ENCODE peak calls at places on chromosomes 16 and 17, in seven cellular contexts. One of them, this sample, is unnamed.

GRCh38 chr16:31206776-31207175 is 4.2 kb upstream of the PYCARD start:
- DNase-seq in BE2C: no peak
- DNase-seq in effector memory CD4-positive, alpha-beta T cell: no peak
- DNase-seq in AG10803: no peak
- DNase-seq in heart right ventricle: no peak
- DNase-seq in tibial artery: no peak
- DNase-seq in testis: peak
- DNase-seq in this sample: no peak

GRCh38 chr17:35214192-35214591 is 20.0 kb upstream of the SLC35G3 start:
- DNase-seq in BE2C: no peak
- DNase-seq in effector memory CD4-positive, alpha-beta T cell: peak
- DNase-seq in AG10803: no peak
- DNase-seq in heart right ventricle: no peak
- DNase-seq in tibial artery: no peak
- DNase-seq in testis: no peak
- DNase-seq in this sample: no peak

GRCh38 chr16:55898592-55898991 is 23.4 kb upstream of the CES5A start:
- DNase-seq in BE2C: no peak
- DNase-seq in effector memory CD4-positive, alpha-beta T cell: no peak
- DNase-seq in AG10803: no peak
- DNase-seq in heart right ventricle: no peak
- DNase-seq in tibial artery: no peak
- DNase-seq in testis: no peak
- DNase-seq in this sample: no peak

GRCh38 chr16:20870122-20870521 is 30.0 kb downstream of the DCUN1D3 start:
- DNase-seq in BE2C: no peak
- DNase-seq in effector memory CD4-positive, alpha-beta T cell: no peak
- DNase-seq in AG10803: no peak
- DNase-seq in heart right ventricle: no peak
- DNase-seq in tibial artery: no peak
- DNase-seq in testis: no peak
- DNase-seq in this sample: no peak

GRCh38 chr16:49280022-49280741 is 1.5 kb downstream of the CBLN1 start:
- DNase-seq in BE2C: no peak
- DNase-seq in effector memory CD4-positive, alpha-beta T cell: no peak
- DNase-seq in AG10803: no peak
- DNase-seq in heart right ventricle: no peak
- DNase-seq in tibial artery: no peak
- DNase-seq in testis: peak
- DNase-seq in this sample: no peak

GRCh38 chr17:82449883-82450356 is 632 bp downstream of the CYBC1 start:
- DNase-seq in BE2C: no peak
- DNase-seq in effector memory CD4-positive, alpha-beta T cell: no peak
- DNase-seq in AG10803: no peak
- DNase-seq in heart right ventricle: no peak
- DNase-seq in tibial artery: no peak
- DNase-seq in testis: no peak
- DNase-seq in this sample: no peak

GRCh38 chr16:13793788-13794461 is 126.0 kb upstream of the ERCC4 start:
- DNase-seq in BE2C: no peak
- DNase-seq in effector memory CD4-positive, alpha-beta T cell: no peak
- DNase-seq in AG10803: no peak
- DNase-seq in heart right ventricle: peak
- DNase-seq in tibial artery: peak
- DNase-seq in testis: no peak
- DNase-seq in this sample: no peak

GRCh38 chr17:6534846-6535514 is 21.4 kb downstream of the PITPNM3 start:
- DNase-seq in BE2C: no peak
- DNase-seq in effector memory CD4-positive, alpha-beta T cell: no peak
- DNase-seq in AG10803: no peak
- DNase-seq in heart right ventricle: no peak
- DNase-seq in tibial artery: no peak
- DNase-seq in testis: peak
- DNase-seq in this sample: no peak

GRCh38 chr17:46873941-46874645 is 22.7 kb downstream of the WNT9B start:
- DNase-seq in BE2C: peak
- DNase-seq in effector memory CD4-positive, alpha-beta T cell: no peak
- DNase-seq in AG10803: no peak
- DNase-seq in heart right ventricle: no peak
- DNase-seq in tibial artery: no peak
- DNase-seq in testis: no peak
- DNase-seq in this sample: no peak

GRCh38 chr16:22318690-22319358 is 21.6 kb downstream of the POLR3E start:
- DNase-seq in BE2C: peak
- DNase-seq in effector memory CD4-positive, alpha-beta T cell: peak
- DNase-seq in AG10803: peak
- DNase-seq in heart right ventricle: no peak
- DNase-seq in tibial artery: no peak
- DNase-seq in testis: peak
- DNase-seq in this sample: peak

GRCh38 chr16:25063102-25063501 is 47.9 kb upstream of the ARHGAP17 start:
- DNase-seq in BE2C: no peak
- DNase-seq in effector memory CD4-positive, alpha-beta T cell: no peak
- DNase-seq in AG10803: no peak
- DNase-seq in heart right ventricle: no peak
- DNase-seq in tibial artery: no peak
- DNase-seq in testis: peak
- DNase-seq in this sample: no peak

GRCh38 chr17:78996781-78997201 is 12.8 kb downstream of the CANT1 start:
- DNase-seq in BE2C: no peak
- DNase-seq in effector memory CD4-positive, alpha-beta T cell: no peak
- DNase-seq in AG10803: no peak
- DNase-seq in heart right ventricle: no peak
- DNase-seq in tibial artery: peak
- DNase-seq in testis: peak
- DNase-seq in this sample: no peak

GRCh38 chr17:4476017-4476416 is 22.7 kb upstream of the SPNS2 start:
- DNase-seq in BE2C: no peak
- DNase-seq in effector memory CD4-positive, alpha-beta T cell: no peak
- DNase-seq in AG10803: no peak
- DNase-seq in heart right ventricle: no peak
- DNase-seq in tibial artery: no peak
- DNase-seq in testis: no peak
- DNase-seq in this sample: no peak

GRCh38 chr16:71424626-71425025 is 17.2 kb downstream of the TLE7 start:
- DNase-seq in BE2C: no peak
- DNase-seq in effector memory CD4-positive, alpha-beta T cell: no peak
- DNase-seq in AG10803: no peak
- DNase-seq in heart right ventricle: no peak
- DNase-seq in tibial artery: no peak
- DNase-seq in testis: no peak
- DNase-seq in this sample: no peak

GRCh38 chr17:76925333-76925935 is 57.2 kb downstream of the MGAT5B start:
- DNase-seq in BE2C: peak
- DNase-seq in effector memory CD4-positive, alpha-beta T cell: no peak
- DNase-seq in AG10803: no peak
- DNase-seq in heart right ventricle: peak
- DNase-seq in tibial artery: no peak
- DNase-seq in testis: no peak
- DNase-seq in this sample: no peak

GRCh38 chr16:75288596-75289120 is 37.2 kb upstream of the BCAR1 start:
- DNase-seq in BE2C: no peak
- DNase-seq in effector memory CD4-positive, alpha-beta T cell: peak
- DNase-seq in AG10803: no peak
- DNase-seq in heart right ventricle: no peak
- DNase-seq in tibial artery: no peak
- DNase-seq in testis: no peak
- DNase-seq in this sample: peak

GRCh38 chr17:78820122-78820792 is 20.4 kb downstream of the USP36 start:
- DNase-seq in BE2C: peak
- DNase-seq in effector memory CD4-positive, alpha-beta T cell: no peak
- DNase-seq in AG10803: no peak
- DNase-seq in heart right ventricle: no peak
- DNase-seq in tibial artery: no peak
- DNase-seq in testis: no peak
- DNase-seq in this sample: no peak

GRCh38 chr16:68086336-68086821 is 1.2 kb downstream of the NFATC3 start:
- DNase-seq in BE2C: no peak
- DNase-seq in effector memory CD4-positive, alpha-beta T cell: no peak
- DNase-seq in AG10803: peak
- DNase-seq in heart right ventricle: no peak
- DNase-seq in tibial artery: no peak
- DNase-seq in testis: no peak
- DNase-seq in this sample: no peak

GRCh38 chr17:64938925-64939474 is 19.7 kb upstream of the LRRC37A3 start:
- DNase-seq in BE2C: peak
- DNase-seq in effector memory CD4-positive, alpha-beta T cell: no peak
- DNase-seq in AG10803: peak
- DNase-seq in heart right ventricle: peak
- DNase-seq in tibial artery: peak
- DNase-seq in testis: peak
- DNase-seq in this sample: no peak

GRCh38 chr17:82350182-82351030 is 8.6 kb upstream of the TEX19 start:
- DNase-seq in BE2C: peak
- DNase-seq in effector memory CD4-positive, alpha-beta T cell: no peak
- DNase-seq in AG10803: peak
- DNase-seq in heart right ventricle: no peak
- DNase-seq in tibial artery: no peak
- DNase-seq in testis: no peak
- DNase-seq in this sample: no peak

GRCh38 chr17:45043813-45044540 is 7.5 kb downstream of the DCAKD start:
- DNase-seq in BE2C: no peak
- DNase-seq in effector memory CD4-positive, alpha-beta T cell: no peak
- DNase-seq in AG10803: no peak
- DNase-seq in heart right ventricle: no peak
- DNase-seq in tibial artery: no peak
- DNase-seq in testis: no peak
- DNase-seq in this sample: no peak

GRCh38 chr17:71970312-71970711 is 150.5 kb upstream of the SOX9 start:
- DNase-seq in BE2C: no peak
- DNase-seq in effector memory CD4-positive, alpha-beta T cell: no peak
- DNase-seq in AG10803: no peak
- DNase-seq in heart right ventricle: no peak
- DNase-seq in tibial artery: no peak
- DNase-seq in testis: no peak
- DNase-seq in this sample: no peak

GRCh38 chr17:71966055-71966454 is 154.8 kb upstream of the SOX9 start:
- DNase-seq in BE2C: no peak
- DNase-seq in effector memory CD4-positive, alpha-beta T cell: no peak
- DNase-seq in AG10803: no peak
- DNase-seq in heart right ventricle: no peak
- DNase-seq in tibial artery: no peak
- DNase-seq in testis: no peak
- DNase-seq in this sample: no peak

GRCh38 chr17:71974051-71974450 is 146.8 kb upstream of the SOX9 start:
- DNase-seq in BE2C: no peak
- DNase-seq in effector memory CD4-positive, alpha-beta T cell: no peak
- DNase-seq in AG10803: no peak
- DNase-seq in heart right ventricle: no peak
- DNase-seq in tibial artery: no peak
- DNase-seq in testis: no peak
- DNase-seq in this sample: no peak

GRCh38 chr17:71966459-71967313 is 154.1 kb upstream of the SOX9 start:
- DNase-seq in BE2C: no peak
- DNase-seq in effector memory CD4-positive, alpha-beta T cell: no peak
- DNase-seq in AG10803: no peak
- DNase-seq in heart right ventricle: peak
- DNase-seq in tibial artery: peak
- DNase-seq in testis: no peak
- DNase-seq in this sample: no peak

GRCh38 chr17:71969500-71969899 is 151.3 kb upstream of the SOX9 start:
- DNase-seq in BE2C: no peak
- DNase-seq in effector memory CD4-positive, alpha-beta T cell: no peak
- DNase-seq in AG10803: no peak
- DNase-seq in heart right ventricle: no peak
- DNase-seq in tibial artery: no peak
- DNase-seq in testis: no peak
- DNase-seq in this sample: no peak
- H3K4me3 ChIP-seq in BE2C: no peak
- H3K4me3 ChIP-seq in effector memory CD4-positive, alpha-beta T cell: no peak
- H3K4me3 ChIP-seq in AG10803: no peak
- H3K4me3 ChIP-seq in heart right ventricle: no peak
- H3K4me3 ChIP-seq in tibial artery: no peak
- H3K4me3 ChIP-seq in testis: no peak
- H3K4me3 ChIP-seq in this sample: no peak

DNA sequence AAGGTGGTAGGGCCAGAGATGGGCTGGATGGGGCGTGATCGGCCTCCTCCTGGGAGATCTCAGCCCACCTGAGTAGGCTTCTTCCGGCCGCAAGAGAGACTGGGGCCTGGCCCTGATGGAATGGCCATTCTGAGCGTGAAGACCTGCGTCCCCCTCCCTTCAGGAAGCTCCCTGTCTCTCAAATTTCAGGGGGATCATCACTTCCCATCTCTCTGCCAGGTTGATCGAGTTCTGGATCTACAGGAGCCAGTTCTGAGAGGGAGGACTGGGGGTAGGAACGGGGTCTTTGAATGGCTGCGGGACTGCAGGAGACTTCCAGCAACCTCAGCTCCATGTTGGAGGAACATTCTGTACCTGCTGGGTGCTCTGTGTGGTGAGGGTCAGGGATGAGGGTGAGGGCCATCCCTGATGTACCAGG is 9.3 kb upstream of the GSDMA start:
- DNase-seq in BE2C: no peak
- DNase-seq in effector memory CD4-positive, alpha-beta T cell: no peak
- DNase-seq in AG10803: no peak
- DNase-seq in heart right ventricle: no peak
- DNase-seq in tibial artery: no peak
- DNase-seq in testis: no peak
- DNase-seq in this sample: no peak
- H3K4me3 ChIP-seq in BE2C: peak
- H3K4me3 ChIP-seq in effector memory CD4-positive, alpha-beta T cell: peak
- H3K4me3 ChIP-seq in AG10803: peak
- H3K4me3 ChIP-seq in heart right ventricle: peak
- H3K4me3 ChIP-seq in tibial artery: peak
- H3K4me3 ChIP-seq in testis: peak
- H3K4me3 ChIP-seq in this sample: peak

DNA sequence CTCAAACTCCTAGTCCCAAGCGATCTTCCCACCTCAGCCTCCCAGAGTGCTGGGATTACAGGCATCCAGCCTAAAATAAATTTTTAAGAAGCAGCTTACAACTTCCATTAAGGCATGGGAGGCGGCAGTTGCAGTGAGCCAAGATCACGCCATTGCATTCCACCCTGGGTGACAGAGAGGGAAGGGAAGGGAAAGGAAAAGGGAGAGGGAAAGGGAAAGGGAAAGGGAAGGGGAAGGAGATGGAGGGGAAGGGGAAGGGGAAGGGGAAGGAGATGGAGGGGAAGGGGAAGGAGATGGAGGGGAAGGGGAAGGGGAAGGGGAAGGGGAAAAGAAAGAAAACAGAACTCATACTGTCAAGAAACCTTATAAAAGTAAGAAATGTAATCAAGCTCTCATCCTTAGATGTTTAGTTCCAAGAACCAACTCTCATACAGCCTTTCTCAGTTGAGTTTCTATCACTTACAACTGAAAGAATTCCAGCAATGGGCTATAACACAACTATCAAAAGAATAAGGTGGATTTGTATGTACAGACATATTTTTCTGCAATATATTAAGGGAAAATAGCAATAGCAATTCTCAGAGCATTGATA is 43.1 kb downstream of the SHCBP1 start:
- DNase-seq in BE2C: no peak
- DNase-seq in effector memory CD4-positive, alpha-beta T cell: no peak
- DNase-seq in AG10803: no peak
- DNase-seq in heart right ventricle: no peak
- DNase-seq in tibial artery: no peak
- DNase-seq in testis: no peak
- DNase-seq in this sample: no peak
- H3K4me3 ChIP-seq in BE2C: no peak
- H3K4me3 ChIP-seq in effector memory CD4-positive, alpha-beta T cell: no peak
- H3K4me3 ChIP-seq in AG10803: no peak
- H3K4me3 ChIP-seq in heart right ventricle: no peak
- H3K4me3 ChIP-seq in tibial artery: no peak
- H3K4me3 ChIP-seq in testis: no peak
- H3K4me3 ChIP-seq in this sample: no peak

GRCh38 chr16:26189496-26190005 is 497.8 kb downstream of the HS3ST4 start:
- DNase-seq in BE2C: no peak
- DNase-seq in effector memory CD4-positive, alpha-beta T cell: no peak
- DNase-seq in AG10803: no peak
- DNase-seq in heart right ventricle: no peak
- DNase-seq in tibial artery: no peak
- DNase-seq in testis: no peak
- DNase-seq in this sample: no peak

GRCh38 chr16:26186221-26186620 is 494.5 kb downstream of the HS3ST4 start:
- DNase-seq in BE2C: no peak
- DNase-seq in effector memory CD4-positive, alpha-beta T cell: no peak
- DNase-seq in AG10803: no peak
- DNase-seq in heart right ventricle: no peak
- DNase-seq in tibial artery: no peak
- DNase-seq in testis: no peak
- DNase-seq in this sample: no peak
- H3K4me3 ChIP-seq in BE2C: no peak
- H3K4me3 ChIP-seq in effector memory CD4-positive, alpha-beta T cell: no peak
- H3K4me3 ChIP-seq in AG10803: no peak
- H3K4me3 ChIP-seq in heart right ventricle: no peak
- H3K4me3 ChIP-seq in tibial artery: no peak
- H3K4me3 ChIP-seq in testis: no peak
- H3K4me3 ChIP-seq in this sample: no peak

This sample was measured in naive thymus-derived CD4-positive, alpha-beta T cell.